ENCODE peak calls at places on chromosomes 13 and 19, in nine cellular contexts. One of them, this sample, is unnamed.

GRCh38 chr13:42814868-42815267 is 33.5 kb downstream of the FAM216B start:
- DNase-seq in NB4: no peak
- DNase-seq in omental fat pad: no peak
- DNase-seq in PC-3: peak; percentile 83
- DNase-seq in right atrium auricular region: no peak
- DNase-seq in BE2C: peak; percentile 32
- DNase-seq in progenitor cell of endocrine pancreas: no peak
- DNase-seq in body of pancreas: no peak
- DNase-seq in endothelial cell: no peak
- DNase-seq in this sample: peak; percentile 80

GRCh38 chr13:67192751-67193150 is 37.4 kb downstream of the PCDH9 start:
- DNase-seq in NB4: no peak
- DNase-seq in omental fat pad: no peak
- DNase-seq in PC-3: no peak
- DNase-seq in right atrium auricular region: no peak
- DNase-seq in BE2C: no peak
- DNase-seq in progenitor cell of endocrine pancreas: no peak
- DNase-seq in body of pancreas: no peak
- DNase-seq in endothelial cell: no peak
- DNase-seq in this sample: no peak

GRCh38 chr13:26895081-26895807 is 134.7 kb upstream of the GPR12 start:
- DNase-seq in NB4: peak; percentile 44
- DNase-seq in omental fat pad: no peak
- DNase-seq in PC-3: no peak
- DNase-seq in right atrium auricular region: no peak
- DNase-seq in BE2C: no peak
- DNase-seq in progenitor cell of endocrine pancreas: no peak
- DNase-seq in body of pancreas: no peak
- DNase-seq in endothelial cell: no peak
- DNase-seq in this sample: no peak

GRCh38 chr13:41934120-41934519 is 26.8 kb downstream of the VWA8 start:
- DNase-seq in NB4: no peak
- DNase-seq in omental fat pad: no peak
- DNase-seq in PC-3: no peak
- DNase-seq in right atrium auricular region: no peak
- DNase-seq in BE2C: no peak
- DNase-seq in progenitor cell of endocrine pancreas: no peak
- DNase-seq in body of pancreas: no peak
- DNase-seq in endothelial cell: no peak
- DNase-seq in this sample: no peak

GRCh38 chr19:7292950-7293794 is 1.0 kb downstream of the INSR start:
- DNase-seq in NB4: peak; percentile 60
- DNase-seq in omental fat pad: no peak
- DNase-seq in PC-3: no peak
- DNase-seq in right atrium auricular region: peak; percentile 60
- DNase-seq in BE2C: peak; percentile 25
- DNase-seq in progenitor cell of endocrine pancreas: no peak
- DNase-seq in body of pancreas: peak; percentile 59
- DNase-seq in endothelial cell: peak; percentile 25
- DNase-seq in this sample: no peak

GRCh38 chr19:8526345-8527062 is 12.5 kb upstream of the ZNF414 start:
- DNase-seq in NB4: peak; percentile 27
- DNase-seq in omental fat pad: peak; percentile 86
- DNase-seq in PC-3: peak; percentile 95
- DNase-seq in right atrium auricular region: peak; percentile 92
- DNase-seq in BE2C: peak; percentile 96
- DNase-seq in progenitor cell of endocrine pancreas: peak; percentile 90
- DNase-seq in body of pancreas: peak; percentile 92
- DNase-seq in endothelial cell: peak; percentile 94
- DNase-seq in this sample: peak; percentile 85

GRCh38 chr13:32545083-32545482 is 6.5 kb upstream of the N4BP2L2 start:
- DNase-seq in NB4: peak; percentile 25
- DNase-seq in omental fat pad: no peak
- DNase-seq in PC-3: no peak
- DNase-seq in right atrium auricular region: no peak
- DNase-seq in BE2C: no peak
- DNase-seq in progenitor cell of endocrine pancreas: no peak
- DNase-seq in body of pancreas: no peak
- DNase-seq in endothelial cell: no peak
- DNase-seq in this sample: no peak

GRCh38 chr13:93226623-93227279 is at the start of gene GPC6:
- DNase-seq in NB4: no peak
- DNase-seq in omental fat pad: no peak
- DNase-seq in PC-3: peak; percentile 75
- DNase-seq in right atrium auricular region: no peak
- DNase-seq in BE2C: peak; percentile 79
- DNase-seq in progenitor cell of endocrine pancreas: peak; percentile 25
- DNase-seq in body of pancreas: peak; percentile 45
- DNase-seq in endothelial cell: peak; percentile 60
- DNase-seq in this sample: peak; percentile 79

GRCh38 chr19:5790573-5791520 is at the start of gene DUS3L:
- DNase-seq in NB4: peak; percentile 96
- DNase-seq in omental fat pad: peak; percentile 95
- DNase-seq in PC-3: peak; percentile 99
- DNase-seq in right atrium auricular region: peak; percentile 98
- DNase-seq in BE2C: peak; percentile 98
- DNase-seq in progenitor cell of endocrine pancreas: peak; percentile 90
- DNase-seq in body of pancreas: peak; percentile 98
- DNase-seq in endothelial cell: peak; percentile 92
- DNase-seq in this sample: peak; percentile 97

GRCh38 chr19:38834590-38834989 is 3.0 kb upstream of the ECH1 start:
- DNase-seq in NB4: no peak
- DNase-seq in omental fat pad: no peak
- DNase-seq in PC-3: no peak
- DNase-seq in right atrium auricular region: no peak
- DNase-seq in BE2C: no peak
- DNase-seq in progenitor cell of endocrine pancreas: no peak
- DNase-seq in body of pancreas: no peak
- DNase-seq in endothelial cell: no peak
- DNase-seq in this sample: no peak

GRCh38 chr13:96109125-96109524 is 19.2 kb downstream of the HS6ST3 start:
- DNase-seq in NB4: no peak
- DNase-seq in omental fat pad: no peak
- DNase-seq in PC-3: no peak
- DNase-seq in right atrium auricular region: no peak
- DNase-seq in BE2C: no peak
- DNase-seq in progenitor cell of endocrine pancreas: no peak
- DNase-seq in body of pancreas: no peak
- DNase-seq in endothelial cell: no peak
- DNase-seq in this sample: no peak

GRCh38 chr13:67147257-67148218 is 82.6 kb downstream of the PCDH9 start:
- DNase-seq in NB4: no peak
- DNase-seq in omental fat pad: no peak
- DNase-seq in PC-3: peak; percentile 14
- DNase-seq in right atrium auricular region: no peak
- DNase-seq in BE2C: no peak
- DNase-seq in progenitor cell of endocrine pancreas: no peak
- DNase-seq in body of pancreas: no peak
- DNase-seq in endothelial cell: peak; percentile 7
- DNase-seq in this sample: peak; percentile 38

GRCh38 chr19:38062959-38063786 is 156.2 kb downstream of the SIPA1L3 start:
- DNase-seq in NB4: no peak
- DNase-seq in omental fat pad: no peak
- DNase-seq in PC-3: no peak
- DNase-seq in right atrium auricular region: no peak
- DNase-seq in BE2C: peak; percentile 71
- DNase-seq in progenitor cell of endocrine pancreas: peak; percentile 69
- DNase-seq in body of pancreas: peak; percentile 43
- DNase-seq in endothelial cell: no peak
- DNase-seq in this sample: no peak

GRCh38 chr13:46010148-46010547 is 42.4 kb downstream of the ZC3H13 start:
- DNase-seq in NB4: peak; percentile 29
- DNase-seq in omental fat pad: no peak
- DNase-seq in PC-3: no peak
- DNase-seq in right atrium auricular region: no peak
- DNase-seq in BE2C: no peak
- DNase-seq in progenitor cell of endocrine pancreas: no peak
- DNase-seq in body of pancreas: no peak
- DNase-seq in endothelial cell: peak; percentile 11
- DNase-seq in this sample: no peak
- TF ChIP-seq CTCF in NB4: peak; percentile 21
- TF ChIP-seq CTCF in omental fat pad: no peak
- TF ChIP-seq CTCF in PC-3: peak; percentile 42
- TF ChIP-seq CTCF in right atrium auricular region: no peak
- TF ChIP-seq CTCF in BE2C: peak; percentile 54
- TF ChIP-seq CTCF in progenitor cell of endocrine pancreas: peak; percentile 45
- TF ChIP-seq CTCF in body of pancreas: no peak
- TF ChIP-seq CTCF in endothelial cell: peak; percentile 35
- TF ChIP-seq CTCF in this sample: peak; percentile 62

DNA sequence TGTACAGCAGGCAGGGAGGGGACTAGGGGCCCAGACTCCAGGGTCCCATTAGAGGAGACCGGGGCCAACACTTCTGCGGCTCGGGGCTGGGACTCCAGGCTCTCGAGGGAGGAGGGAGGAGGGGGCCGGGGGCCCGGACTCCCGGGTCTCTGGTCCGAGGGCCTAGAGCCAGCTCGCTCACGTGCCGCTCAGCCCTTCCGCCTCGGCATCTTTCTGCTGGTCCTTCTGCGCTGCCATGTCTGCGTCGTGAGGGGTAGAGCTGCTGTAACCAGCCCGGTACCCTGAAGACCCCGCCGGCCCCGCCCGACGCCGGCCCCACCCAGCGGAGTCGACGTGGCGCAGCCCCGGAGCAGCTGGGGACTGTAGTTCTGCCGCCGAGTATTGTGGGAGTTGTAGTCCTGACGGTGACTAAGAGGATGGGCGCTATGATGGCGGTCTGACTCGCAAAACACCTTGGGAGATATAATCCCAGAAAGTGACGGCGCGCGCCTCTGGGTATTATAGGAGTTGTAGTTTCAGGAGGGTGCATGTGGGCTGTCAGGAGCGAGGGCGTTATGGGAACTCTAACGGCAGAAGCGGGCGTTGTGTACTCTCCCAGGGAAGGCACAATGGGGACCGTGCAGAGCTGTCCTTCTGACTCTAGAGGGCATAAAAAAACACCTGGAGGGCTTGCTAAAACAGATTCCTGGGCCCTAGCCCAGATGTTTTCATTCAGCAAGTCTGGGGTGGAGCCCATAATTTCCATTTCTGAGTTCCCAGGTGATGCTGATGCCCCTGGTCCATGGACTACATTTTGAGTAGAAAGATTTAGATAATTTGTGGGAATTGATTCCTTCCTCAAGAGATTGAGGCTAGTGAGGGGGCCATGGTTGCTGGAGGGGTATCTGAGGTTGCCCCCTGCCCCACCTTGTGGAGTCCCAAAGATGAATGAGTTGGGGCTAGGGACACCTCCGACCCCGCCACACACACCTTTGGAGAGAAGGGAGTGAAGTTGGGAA is at the start of gene RABAC1:
- DNase-seq in NB4: peak; percentile 78
- DNase-seq in omental fat pad: peak; percentile 70
- DNase-seq in PC-3: peak; percentile 85
- DNase-seq in right atrium auricular region: peak; percentile 90
- DNase-seq in BE2C: peak; percentile 96
- DNase-seq in progenitor cell of endocrine pancreas: peak; percentile 81
- DNase-seq in body of pancreas: peak; percentile 91
- DNase-seq in endothelial cell: peak; percentile 88
- DNase-seq in this sample: peak; percentile 89
- TF ChIP-seq CTCF in NB4: no peak
- TF ChIP-seq CTCF in omental fat pad: no peak
- TF ChIP-seq CTCF in PC-3: peak; percentile 44
- TF ChIP-seq CTCF in right atrium auricular region: no peak
- TF ChIP-seq CTCF in BE2C: peak; percentile 42
- TF ChIP-seq CTCF in progenitor cell of endocrine pancreas: peak; percentile 36
- TF ChIP-seq CTCF in body of pancreas: no peak
- TF ChIP-seq CTCF in endothelial cell: no peak
- TF ChIP-seq CTCF in this sample: peak; percentile 53

DNA sequence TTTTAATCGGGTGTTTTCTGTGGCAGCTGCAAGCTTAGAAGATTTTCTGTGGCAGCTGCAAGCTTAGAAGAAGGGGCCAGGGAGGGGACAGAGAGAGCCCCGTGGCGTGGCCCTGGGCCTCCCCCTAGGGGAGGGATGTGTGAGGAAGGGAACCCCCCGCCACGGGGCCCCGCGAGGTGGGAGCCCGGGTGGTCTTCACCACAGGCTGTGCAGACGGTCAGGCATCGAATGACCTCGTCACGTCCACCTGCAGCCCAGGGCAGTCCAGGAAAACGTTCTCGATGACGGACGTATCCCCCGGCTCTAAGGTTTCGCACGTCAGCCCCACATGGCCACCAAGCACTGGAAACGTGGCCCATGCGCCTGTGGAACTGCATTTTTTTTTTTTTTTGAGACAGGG is 8.6 kb downstream of the POLR2E start:
- DNase-seq in NB4: no peak
- DNase-seq in omental fat pad: no peak
- DNase-seq in PC-3: no peak
- DNase-seq in right atrium auricular region: no peak
- DNase-seq in BE2C: no peak
- DNase-seq in progenitor cell of endocrine pancreas: no peak
- DNase-seq in body of pancreas: no peak
- DNase-seq in endothelial cell: no peak
- DNase-seq in this sample: no peak
- TF ChIP-seq CTCF in NB4: no peak
- TF ChIP-seq CTCF in omental fat pad: no peak
- TF ChIP-seq CTCF in PC-3: no peak
- TF ChIP-seq CTCF in right atrium auricular region: no peak
- TF ChIP-seq CTCF in BE2C: no peak
- TF ChIP-seq CTCF in progenitor cell of endocrine pancreas: no peak
- TF ChIP-seq CTCF in body of pancreas: no peak
- TF ChIP-seq CTCF in endothelial cell: no peak
- TF ChIP-seq CTCF in this sample: no peak

DNA sequence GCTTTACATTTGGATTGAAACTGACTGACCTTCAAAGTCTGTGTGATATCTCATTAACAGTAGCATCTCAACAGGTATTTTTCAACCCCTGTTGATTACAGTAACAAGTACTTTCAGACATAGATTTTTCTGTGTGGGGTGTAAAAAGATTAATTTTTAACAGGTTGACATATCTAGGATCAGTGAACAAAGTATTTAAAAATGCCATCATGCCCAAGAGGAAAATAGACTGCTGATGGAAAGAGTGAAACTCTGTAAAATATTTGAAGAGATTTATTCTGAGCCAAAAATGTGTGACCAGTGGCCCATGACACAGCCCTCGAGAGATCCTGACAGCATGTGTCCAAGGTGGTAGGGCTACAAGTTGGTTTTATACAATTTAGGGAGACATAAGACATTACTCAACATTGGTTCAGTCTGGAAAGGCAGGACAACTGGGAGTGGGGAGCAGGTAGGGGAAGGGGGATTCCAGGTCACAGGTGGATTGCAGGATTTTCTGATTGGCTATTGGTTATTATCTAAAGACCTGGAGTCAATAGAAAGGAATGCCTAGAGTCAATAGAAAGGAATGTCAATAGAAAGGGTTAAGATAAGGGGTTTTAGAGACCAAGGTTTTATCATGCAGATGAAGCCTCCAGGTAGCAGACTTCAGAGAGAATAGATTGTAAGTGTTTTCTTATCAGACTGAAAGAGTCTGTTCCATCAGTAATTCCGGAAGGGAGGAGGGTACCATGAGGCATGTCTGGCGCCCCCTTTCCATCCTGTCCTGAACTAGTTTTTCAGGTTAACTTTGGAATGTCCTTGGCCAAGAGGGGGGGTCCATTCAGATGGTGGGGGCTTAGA is 29.1 kb downstream of the TNFRSF19 start:
- DNase-seq in NB4: no peak
- DNase-seq in omental fat pad: no peak
- DNase-seq in PC-3: peak; percentile 67
- DNase-seq in right atrium auricular region: no peak
- DNase-seq in BE2C: no peak
- DNase-seq in progenitor cell of endocrine pancreas: no peak
- DNase-seq in body of pancreas: no peak
- DNase-seq in endothelial cell: no peak
- DNase-seq in this sample: no peak
- TF ChIP-seq CTCF in NB4: no peak
- TF ChIP-seq CTCF in omental fat pad: no peak
- TF ChIP-seq CTCF in PC-3: no peak
- TF ChIP-seq CTCF in right atrium auricular region: no peak
- TF ChIP-seq CTCF in BE2C: peak; percentile 7
- TF ChIP-seq CTCF in progenitor cell of endocrine pancreas: peak; percentile 21
- TF ChIP-seq CTCF in body of pancreas: no peak
- TF ChIP-seq CTCF in endothelial cell: no peak
- TF ChIP-seq CTCF in this sample: peak; percentile 24

This sample was measured in HFFc6.